ENCODE peak calls at places on chromosomes 2 and 18, in seven cellular contexts. K is activated naive CD4-positive, alpha-beta T cell; N is brain microvascular endothelial cell; S is pancreas; T is AG10803; P is GM10248; I is RWPE1. E is an unnamed sample.

GRCh38 chr18:7830468-7830867 is 263.4 kb downstream of the PTPRM start:
- DNase-seq in K (no peak), N (no peak), S (no peak), T (no peak), P (peak), I (peak), E (no peak)

GRCh38 chr2:240165034-240165433 is 24.6 kb upstream of the OTOS start:
- DNase-seq in K (no peak), N (no peak), S (no peak), T (no peak), P (no peak), I (no peak), E (no peak)

GRCh38 chr18:49021076-49021432 is 70.3 kb upstream of the SMAD7 start:
- DNase-seq in K (no peak), N (no peak), S (no peak), T (no peak), P (no peak), I (no peak), E (no peak)

GRCh38 chr2:235106874-235107639 is 155.2 kb downstream of the SH3BP4 start:
- DNase-seq in K (no peak), N (peak), S (peak), T (peak), P (peak), I (peak), E (peak)

GRCh38 chr18:57839942-57840381 is 36.8 kb upstream of the ATP8B1 start:
- DNase-seq in K (no peak), N (peak), S (no peak), T (peak), P (no peak), I (peak), E (peak)

GRCh38 chr2:109694190-109694589 is 80.0 kb downstream of the SOWAHC start:
- DNase-seq in K (no peak), N (peak), S (no peak), T (peak), P (no peak), I (no peak), E (no peak)

GRCh38 chr2:69943000-69943840 is 18.2 kb downstream of the ASPRV1 start:
- DNase-seq in K (no peak), N (no peak), S (no peak), T (no peak), P (no peak), I (no peak), E (no peak)

GRCh38 chr2:30421551-30422436 is 25.3 kb upstream of the LCLAT1 start:
- DNase-seq in K (no peak), N (peak), S (no peak), T (peak), P (no peak), I (no peak), E (no peak)

GRCh38 chr2:152342259-152343046 is 7.5 kb downstream of the FMNL2 start:
- DNase-seq in K (no peak), N (no peak), S (no peak), T (no peak), P (no peak), I (no peak), E (no peak)

GRCh38 chr2:54589340-54590215 is 133.5 kb downstream of the SPTBN1 start:
- DNase-seq in K (no peak), N (peak), S (no peak), T (no peak), P (no peak), I (no peak), E (no peak)

GRCh38 chr2:240130393-240131195 is 5.5 kb downstream of the COPS9 start:
- DNase-seq in K (no peak), N (no peak), S (peak), T (no peak), P (no peak), I (no peak), E (no peak)

GRCh38 chr18:66560092-66560491 is 43.8 kb downstream of the CDH19 start:
- DNase-seq in K (no peak), N (peak), S (no peak), T (no peak), P (no peak), I (peak), E (no peak)

GRCh38 chr2:26485725-26486418 is 7.9 kb upstream of the OTOF start:
- DNase-seq in K (no peak), N (no peak), S (no peak), T (no peak), P (no peak), I (no peak), E (no peak)

GRCh38 chr2:231576465-231576864 is 16.2 kb upstream of the TEX44 start:
- DNase-seq in K (no peak), N (no peak), S (no peak), T (no peak), P (no peak), I (no peak), E (no peak)

GRCh38 chr18:47970664-47971523 is 40.4 kb upstream of the SMAD2 start:
- DNase-seq in K (no peak), N (no peak), S (no peak), T (no peak), P (peak), I (no peak), E (no peak)

GRCh38 chr18:2096581-2096980 is 474.7 kb downstream of the METTL4 start:
- DNase-seq in K (no peak), N (no peak), S (no peak), T (peak), P (no peak), I (no peak), E (no peak)

GRCh38 chr2:203242518-203242917 is 3.7 kb downstream of the CYP20A1 start:
- DNase-seq in K (no peak), N (no peak), S (no peak), T (no peak), P (no peak), I (no peak), E (no peak)

GRCh38 chr2:25881759-25882158 is 3.5 kb upstream of the ASXL2 start:
- DNase-seq in K (no peak), N (no peak), S (no peak), T (no peak), P (no peak), I (no peak), E (no peak)

GRCh38 chr18:2147866-2148265 is 423.4 kb downstream of the METTL4 start:
- DNase-seq in K (no peak), N (no peak), S (no peak), T (peak), P (no peak), I (peak), E (peak)

GRCh38 chr2:110105183-110105582 is 10.4 kb downstream of the MALL start:
- DNase-seq in K (no peak), N (no peak), S (no peak), T (no peak), P (no peak), I (no peak), E (no peak)